ENCODE peak calls at places on chromosomes 11 and 22, in six cellular contexts. R, G, E, Z, L and C are unnamed samples.

GRCh38 chr11:79493555-79494171 is 52.8 kb upstream of the TENM4 start:
- DNase-seq in G (peak; percentile 19), Z (peak; percentile 97), E (peak; percentile 14), R (peak; percentile 59), L (peak; percentile 52), C (peak; percentile 39)

GRCh38 chr11:15912291-15912690 is 444.1 kb downstream of the SOX6 start:
- DNase-seq in G (no peak), R (no peak), L (no peak), Z (no peak), E (no peak), C (no peak)

GRCh38 chr11:115741376-115741775 is 237.2 kb upstream of the CADM1 start:
- DNase-seq in L (no peak), E (no peak), Z (no peak), G (no peak), R (no peak), C (no peak)

GRCh38 chr11:128465946-128466688 is 121.2 kb downstream of the ETS1 start:
- DNase-seq in Z (no peak), E (no peak), R (peak; percentile 60), L (no peak), G (no peak), C (no peak)

GRCh38 chr22:44422742-44423370 is 75.2 kb downstream of the RTL6 start:
- DNase-seq in E (no peak), R (no peak), L (no peak), Z (no peak), G (no peak), C (no peak)

GRCh38 chr11:32830796-32831195 is 1.1 kb downstream of the PRRG4 start:
- DNase-seq in R (no peak), E (no peak), Z (no peak), L (no peak), G (no peak), C (no peak)

GRCh38 chr11:69249086-69249640 is 44.8 kb upstream of the MYEOV start:
- DNase-seq in R (no peak), Z (no peak), L (no peak), E (no peak), G (no peak), C (no peak)

GRCh38 chr11:134164490-134165370 is 59.0 kb downstream of the NCAPD3 start:
- DNase-seq in L (no peak), R (no peak), Z (peak; percentile 96), E (no peak), G (no peak), C (no peak)

GRCh38 chr22:42419328-42419881 is 12.8 kb downstream of the NFAM1 start:
- DNase-seq in L (no peak), G (no peak), Z (no peak), E (no peak), R (no peak), C (no peak)

GRCh38 chr22:42417645-42418303 is 14.4 kb downstream of the NFAM1 start:
- DNase-seq in E (no peak), R (no peak), G (no peak), Z (no peak), L (no peak), C (no peak)

GRCh38 chr22:42414565-42415298 is 17.5 kb downstream of the NFAM1 start:
- DNase-seq in Z (no peak), E (no peak), L (no peak), R (no peak), G (no peak), C (no peak)

GRCh38 chr22:42416671-42417230 is 15.5 kb downstream of the NFAM1 start:
- DNase-seq in G (no peak), Z (no peak), E (no peak), L (no peak), R (no peak), C (no peak)

DNA sequence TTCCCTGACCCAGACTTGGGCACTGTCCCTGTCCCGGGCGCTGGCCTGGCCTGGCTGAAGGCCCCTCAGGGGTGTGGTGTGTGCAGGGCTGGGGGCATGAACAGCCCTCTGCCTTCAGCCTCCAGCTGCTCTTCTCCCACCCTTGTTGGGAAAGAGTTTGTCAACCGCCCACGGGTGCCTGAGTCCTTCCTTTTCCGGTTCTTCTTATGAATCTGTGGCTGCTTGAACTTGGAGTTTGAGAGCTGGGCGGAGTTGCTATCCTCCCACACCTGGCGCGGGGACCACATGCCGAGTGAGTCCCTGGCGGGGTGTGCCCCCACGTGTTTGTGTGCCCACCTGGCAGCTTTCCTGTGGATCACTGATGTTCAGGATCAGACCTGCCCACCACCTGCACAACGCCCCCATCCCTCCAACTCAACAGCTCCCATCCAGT is 13.4 kb downstream of the NFAM1 start:
- DNase-seq in L (no peak), Z (no peak), R (no peak), E (no peak), G (no peak), C (no peak)
- H3K4me3 ChIP-seq in L (no peak overlapping the region), Z (no peak overlapping the region), R (no peak overlapping the region), E (no peak overlapping the region), G (no peak overlapping the region), C (no peak overlapping the region)

GRCh38 chr22:45865561-45866397 is 111.2 kb downstream of the WNT7B start:
- DNase-seq in E (no peak), G (no peak), R (no peak), L (no peak), Z (peak; percentile 40), C (no peak)

GRCh38 chr22:45867906-45868555 is 108.9 kb downstream of the WNT7B start:
- DNase-seq in E (no peak), Z (peak; percentile 42), L (no peak), R (no peak), G (no peak), C (no peak)

GRCh38 chr22:45866398-45867117 is 110.4 kb downstream of the WNT7B start:
- DNase-seq in G (no peak), R (no peak), Z (peak; percentile 53), L (no peak), E (no peak), C (no peak)

GRCh38 chr22:45868586-45869443 is 108.1 kb downstream of the WNT7B start:
- DNase-seq in Z (no peak), E (no peak), L (no peak), R (no peak), G (no peak), C (no peak)

DNA sequence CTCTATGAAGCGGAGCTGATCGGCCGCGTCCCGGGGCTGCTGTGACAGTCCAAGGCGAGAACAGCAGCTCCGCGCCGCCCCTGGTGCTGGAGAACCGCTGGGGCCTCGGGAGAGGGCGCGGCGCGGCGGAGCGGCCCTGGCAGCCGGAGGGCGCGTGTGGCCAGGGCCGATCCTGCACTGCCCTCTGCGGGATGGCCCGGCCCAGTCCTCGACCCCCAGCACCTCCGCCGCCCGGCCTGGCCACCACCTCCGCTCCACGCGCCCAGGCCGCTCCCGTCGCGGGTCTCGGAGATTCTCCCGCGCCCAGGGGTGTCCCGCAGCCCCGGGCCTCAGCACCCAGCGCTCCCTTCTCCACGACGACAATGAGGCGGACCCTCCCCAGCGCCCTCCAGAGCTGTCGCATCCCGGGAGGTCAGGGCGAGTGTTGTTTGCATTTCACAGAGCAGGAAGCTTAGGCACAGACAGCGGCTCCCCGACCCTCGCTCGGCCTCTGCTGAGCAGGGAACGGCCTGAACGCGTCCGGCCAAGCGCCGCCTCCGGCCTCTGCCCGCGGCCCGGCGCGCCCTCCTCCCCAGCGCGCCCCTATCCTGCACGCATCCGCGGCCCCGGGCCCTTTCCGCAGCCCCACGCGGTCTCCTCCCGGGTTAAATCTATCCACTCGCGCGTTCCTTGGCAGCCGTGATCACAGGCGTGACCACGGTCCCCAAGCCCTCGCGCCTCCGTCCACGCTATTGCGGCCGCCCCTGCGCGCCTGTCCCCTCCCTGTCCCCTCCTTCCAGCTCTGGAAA is 109.7 kb downstream of the WNT7B start:
- DNase-seq in G (no peak), R (no peak), E (no peak), Z (peak; percentile 72), L (no peak), C (no peak)
- TF ChIP-seq CTCF in G (no peak), R (peak; percentile 46), E (no peak), Z (peak; percentile 53), L (peak; percentile 15), C (no peak)

GRCh38 chr11:96169250-96169649 is 173.7 kb downstream of the MAML2 start:
- DNase-seq in Z (no peak), E (no peak), G (no peak), R (no peak), L (no peak), C (no peak)
- H3K4me3 ChIP-seq in Z (no peak overlapping the region), E (no peak overlapping the region), G (no peak overlapping the region), R (no peak overlapping the region), L (no peak overlapping the region), C (no peak overlapping the region)

GRCh38 chr11:132123854-132124835 is 753.7 kb downstream of the NTM start:
- DNase-seq in R (no peak), E (no peak), G (no peak), Z (peak; percentile 71), L (no peak), C (no peak)
- TF ChIP-seq CTCF in R (no peak), E (peak; percentile 15), G (peak; percentile 6), Z (peak; percentile 59), L (no peak), C (no peak)

GRCh38 chr11:88300888-88301477 is 36.6 kb downstream of the CTSC start:
- DNase-seq in L (no peak), Z (peak; percentile 94), E (no peak), G (no peak), R (no peak), C (no peak)
- H3K4me3 ChIP-seq in L (no peak overlapping the region), Z (peak overlapping the region; percentile 7), E (no peak overlapping the region), G (no peak overlapping the region), R (no peak overlapping the region), C (no peak overlapping the region)

GRCh38 chr11:123702137-123702536 is 39.3 kb downstream of the ZNF202 start:
- DNase-seq in G (no peak), E (no peak), L (no peak), R (no peak), Z (no peak), C (no peak)

GRCh38 chr11:123690490-123690889 is 36.1 kb upstream of the SCN3B start:
- DNase-seq in L (peak; percentile 61), E (no peak), G (peak; percentile 14), Z (no peak), R (no peak), C (no peak)

GRCh38 chr11:123694551-123694950 is 40.1 kb upstream of the SCN3B start:
- DNase-seq in Z (no peak), R (no peak), G (no peak), L (no peak), E (no peak), C (no peak)

GRCh38 chr11:123700774-123701173 is 40.7 kb downstream of the ZNF202 start:
- DNase-seq in G (no peak), E (no peak), L (no peak), Z (peak; percentile 13), R (no peak), C (no peak)

DNA sequence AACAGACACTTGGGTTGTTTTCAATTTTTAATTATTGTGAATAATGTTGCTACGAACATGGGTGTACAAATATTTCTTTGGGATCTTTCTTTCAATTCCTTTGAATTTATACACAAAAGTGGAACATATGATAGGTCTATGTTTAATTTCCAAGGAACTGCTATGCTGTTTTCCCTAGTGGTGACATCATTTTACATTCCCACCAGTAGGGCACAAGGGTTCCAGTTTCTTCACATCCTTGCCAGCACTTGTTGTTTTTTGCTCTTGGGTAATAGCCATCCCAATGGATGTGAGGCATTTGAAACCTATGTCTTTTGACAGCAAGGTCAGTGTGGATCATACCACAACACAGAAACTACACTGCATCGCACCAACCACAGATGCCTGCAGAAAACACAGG is 41.8 kb upstream of the SCN3B start:
- DNase-seq in E (no peak), L (peak; percentile 11), G (no peak), R (no peak), Z (no peak), C (no peak)
- TF ChIP-seq CTCF in E (no peak), L (no peak), G (no peak), R (no peak), Z (peak; percentile 19), C (no peak)